ENCODE peak calls at places on chromosomes 5 and 9, in ten cellular contexts. One of them, this sample, is unnamed.

GRCh38 chr9:16058131-16058549 is 505.3 kb downstream of the CCDC171 start:
- DNase-seq in uterus: no peak
- DNase-seq in PC-3: peak; percentile 93
- DNase-seq in Peyer's patch: no peak
- DNase-seq in left lung: no peak
- DNase-seq in heart right ventricle: no peak
- DNase-seq in ovary: no peak
- DNase-seq in CD8-positive, alpha-beta T cell: no peak
- DNase-seq in suprapubic skin: no peak
- DNase-seq in body of pancreas: no peak
- DNase-seq in this sample: no peak

GRCh38 chr5:149125386-149125891 is 15.9 kb upstream of the ABLIM3 start:
- DNase-seq in ovary: no peak
- DNase-seq in PC-3: peak; percentile 99
- DNase-seq in left lung: no peak
- DNase-seq in uterus: no peak
- DNase-seq in body of pancreas: peak; percentile 74
- DNase-seq in suprapubic skin: no peak
- DNase-seq in CD8-positive, alpha-beta T cell: no peak
- DNase-seq in Peyer's patch: no peak
- DNase-seq in heart right ventricle: no peak
- DNase-seq in this sample: no peak

GRCh38 chr5:38509185-38509584 is 47.3 kb downstream of the LIFR start:
- DNase-seq in suprapubic skin: no peak
- DNase-seq in heart right ventricle: no peak
- DNase-seq in PC-3: peak; percentile 73
- DNase-seq in body of pancreas: no peak
- DNase-seq in CD8-positive, alpha-beta T cell: no peak
- DNase-seq in Peyer's patch: no peak
- DNase-seq in ovary: no peak
- DNase-seq in uterus: no peak
- DNase-seq in left lung: no peak
- DNase-seq in this sample: no peak

GRCh38 chr5:40033411-40033810 is 608.6 kb upstream of the DAB2 start:
- DNase-seq in body of pancreas: no peak
- DNase-seq in ovary: no peak
- DNase-seq in left lung: no peak
- DNase-seq in CD8-positive, alpha-beta T cell: no peak
- DNase-seq in PC-3: no peak
- DNase-seq in heart right ventricle: no peak
- DNase-seq in suprapubic skin: no peak
- DNase-seq in Peyer's patch: peak; percentile 64
- DNase-seq in uterus: no peak
- DNase-seq in this sample: no peak

GRCh38 chr5:683619-684481 is 9.3 kb downstream of the TPPP start:
- DNase-seq in ovary: peak; percentile 8
- DNase-seq in CD8-positive, alpha-beta T cell: peak; percentile 18
- DNase-seq in body of pancreas: peak; percentile 5
- DNase-seq in left lung: peak; percentile 32
- DNase-seq in heart right ventricle: no peak
- DNase-seq in Peyer's patch: peak; percentile 8
- DNase-seq in suprapubic skin: no peak
- DNase-seq in PC-3: no peak
- DNase-seq in uterus: peak; percentile 12
- DNase-seq in this sample: no peak

GRCh38 chr5:166505546-166505945 is 1785.9 kb upstream of the WWC1 start:
- DNase-seq in PC-3: no peak
- DNase-seq in suprapubic skin: no peak
- DNase-seq in Peyer's patch: no peak
- DNase-seq in heart right ventricle: no peak
- DNase-seq in CD8-positive, alpha-beta T cell: no peak
- DNase-seq in left lung: no peak
- DNase-seq in ovary: no peak
- DNase-seq in body of pancreas: no peak
- DNase-seq in uterus: no peak
- DNase-seq in this sample: no peak

GRCh38 chr5:159005062-159005461 is 94.7 kb downstream of the EBF1 start:
- DNase-seq in ovary: no peak
- DNase-seq in suprapubic skin: no peak
- DNase-seq in Peyer's patch: no peak
- DNase-seq in body of pancreas: no peak
- DNase-seq in heart right ventricle: no peak
- DNase-seq in PC-3: no peak
- DNase-seq in CD8-positive, alpha-beta T cell: no peak
- DNase-seq in left lung: no peak
- DNase-seq in uterus: no peak
- DNase-seq in this sample: no peak

GRCh38 chr9:120928015-120928719 is 1.6 kb upstream of the TRAF1 start:
- DNase-seq in body of pancreas: peak; percentile 64
- DNase-seq in PC-3: no peak
- DNase-seq in heart right ventricle: peak; percentile 47
- DNase-seq in left lung: peak; percentile 62
- DNase-seq in ovary: peak; percentile 62
- DNase-seq in uterus: peak; percentile 59
- DNase-seq in CD8-positive, alpha-beta T cell: peak; percentile 38
- DNase-seq in suprapubic skin: no peak
- DNase-seq in Peyer's patch: peak; percentile 45
- DNase-seq in this sample: no peak

GRCh38 chr9:114720296-114720695 is 38.3 kb upstream of the TEX48 start:
- DNase-seq in CD8-positive, alpha-beta T cell: no peak
- DNase-seq in body of pancreas: no peak
- DNase-seq in left lung: no peak
- DNase-seq in suprapubic skin: no peak
- DNase-seq in uterus: no peak
- DNase-seq in heart right ventricle: no peak
- DNase-seq in Peyer's patch: no peak
- DNase-seq in PC-3: peak; percentile 70
- DNase-seq in ovary: no peak
- DNase-seq in this sample: no peak

GRCh38 chr5:149358294-149358651 is 427 bp downstream of the PCYOX1L start:
- DNase-seq in CD8-positive, alpha-beta T cell: peak; percentile 46
- DNase-seq in PC-3: peak; percentile 39
- DNase-seq in suprapubic skin: no peak
- DNase-seq in left lung: peak; percentile 56
- DNase-seq in heart right ventricle: peak; percentile 47
- DNase-seq in ovary: peak; percentile 68
- DNase-seq in body of pancreas: peak; percentile 51
- DNase-seq in uterus: peak; percentile 48
- DNase-seq in Peyer's patch: peak; percentile 47
- DNase-seq in this sample: no peak

GRCh38 chr9:89940625-89941024 is 335.8 kb downstream of the GADD45G start:
- DNase-seq in left lung: no peak
- DNase-seq in Peyer's patch: no peak
- DNase-seq in suprapubic skin: no peak
- DNase-seq in body of pancreas: no peak
- DNase-seq in heart right ventricle: no peak
- DNase-seq in uterus: no peak
- DNase-seq in CD8-positive, alpha-beta T cell: no peak
- DNase-seq in ovary: no peak
- DNase-seq in PC-3: no peak
- DNase-seq in this sample: no peak

GRCh38 chr5:121913397-121913796 is 48.4 kb upstream of the SRFBP1 start:
- DNase-seq in PC-3: no peak
- DNase-seq in uterus: no peak
- DNase-seq in left lung: no peak
- DNase-seq in heart right ventricle: no peak
- DNase-seq in Peyer's patch: no peak
- DNase-seq in ovary: no peak
- DNase-seq in body of pancreas: no peak
- DNase-seq in CD8-positive, alpha-beta T cell: no peak
- DNase-seq in suprapubic skin: no peak
- DNase-seq in this sample: no peak

GRCh38 chr9:93826209-93826608 is 128.9 kb downstream of the BARX1 start:
- DNase-seq in left lung: no peak
- DNase-seq in Peyer's patch: no peak
- DNase-seq in CD8-positive, alpha-beta T cell: peak; percentile 41
- DNase-seq in ovary: no peak
- DNase-seq in uterus: no peak
- DNase-seq in body of pancreas: peak; percentile 51
- DNase-seq in heart right ventricle: no peak
- DNase-seq in suprapubic skin: peak; percentile 63
- DNase-seq in PC-3: no peak
- DNase-seq in this sample: no peak

GRCh38 chr5:72511371-72512178 is 4.4 kb upstream of the ZNF366 start:
- DNase-seq in left lung: no peak
- DNase-seq in uterus: no peak
- DNase-seq in heart right ventricle: no peak
- DNase-seq in Peyer's patch: no peak
- DNase-seq in body of pancreas: no peak
- DNase-seq in PC-3: peak; percentile 94
- DNase-seq in suprapubic skin: no peak
- DNase-seq in ovary: no peak
- DNase-seq in CD8-positive, alpha-beta T cell: no peak
- DNase-seq in this sample: no peak

GRCh38 chr5:172234031-172234430 is 40.1 kb downstream of the EFCAB9 start:
- DNase-seq in CD8-positive, alpha-beta T cell: no peak
- DNase-seq in PC-3: no peak
- DNase-seq in Peyer's patch: no peak
- DNase-seq in body of pancreas: no peak
- DNase-seq in suprapubic skin: no peak
- DNase-seq in heart right ventricle: no peak
- DNase-seq in ovary: no peak
- DNase-seq in left lung: no peak
- DNase-seq in uterus: no peak
- DNase-seq in this sample: no peak
- H3K4me1 ChIP-seq in CD8-positive, alpha-beta T cell: peaks cover 11% of the 10 kb centered on the region
- H3K4me1 ChIP-seq in PC-3: no peaks in the 10 kb centered on the region
- H3K4me1 ChIP-seq in Peyer's patch: no peaks in the 10 kb centered on the region
- H3K4me1 ChIP-seq in body of pancreas: peaks cover 33% of the 10 kb centered on the region
- H3K4me1 ChIP-seq in suprapubic skin: peaks cover 15% of the 10 kb centered on the region
- H3K4me1 ChIP-seq in heart right ventricle: peaks cover 18% of the 10 kb centered on the region
- H3K4me1 ChIP-seq in ovary: peaks cover 3% of the 10 kb centered on the region
- H3K4me1 ChIP-seq in left lung: peaks cover 9% of the 10 kb centered on the region
- H3K4me1 ChIP-seq in uterus: no peaks in the 10 kb centered on the region
- H3K4me1 ChIP-seq in this sample: no peaks in the 10 kb centered on the region

GRCh38 chr5:23289162-23289561 is 218.2 kb upstream of the PRDM9 start:
- DNase-seq in body of pancreas: no peak
- DNase-seq in PC-3: peak; percentile 79
- DNase-seq in left lung: no peak
- DNase-seq in Peyer's patch: no peak
- DNase-seq in uterus: no peak
- DNase-seq in ovary: no peak
- DNase-seq in CD8-positive, alpha-beta T cell: no peak
- DNase-seq in heart right ventricle: no peak
- DNase-seq in suprapubic skin: no peak
- DNase-seq in this sample: no peak

DNA sequence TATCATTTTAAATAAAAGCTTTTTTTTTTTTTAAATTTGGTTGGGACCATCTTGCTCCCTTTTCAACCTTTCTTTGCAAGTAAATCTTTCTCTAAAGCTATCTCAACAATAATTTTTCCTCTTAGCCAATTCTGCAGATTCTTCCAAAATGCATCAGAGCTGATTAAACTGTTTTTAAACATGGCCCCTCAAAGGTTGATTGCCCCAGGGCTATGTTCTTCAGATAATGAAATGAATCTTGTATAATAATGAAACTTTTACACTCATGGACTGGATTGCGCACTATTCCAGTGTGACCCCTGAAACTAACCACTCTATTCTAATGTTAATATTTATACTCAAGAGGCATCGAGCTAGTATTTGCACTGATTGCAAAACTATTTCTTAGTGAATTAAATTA is 222.8 kb upstream of the PRDM9 start:
- DNase-seq in heart right ventricle: no peak
- DNase-seq in PC-3: no peak
- DNase-seq in body of pancreas: no peak
- DNase-seq in suprapubic skin: no peak
- DNase-seq in Peyer's patch: no peak
- DNase-seq in ovary: no peak
- DNase-seq in uterus: no peak
- DNase-seq in left lung: no peak
- DNase-seq in CD8-positive, alpha-beta T cell: no peak
- DNase-seq in this sample: no peak
- H3K27ac ChIP-seq in heart right ventricle: no peak overlapping the region
- H3K27ac ChIP-seq in PC-3: no peak overlapping the region
- H3K27ac ChIP-seq in body of pancreas: no peak overlapping the region
- H3K27ac ChIP-seq in suprapubic skin: no peak overlapping the region
- H3K27ac ChIP-seq in Peyer's patch: no peak overlapping the region
- H3K27ac ChIP-seq in ovary: no peak overlapping the region
- H3K27ac ChIP-seq in uterus: no peak overlapping the region
- H3K27ac ChIP-seq in left lung: no peak overlapping the region
- H3K27ac ChIP-seq in CD8-positive, alpha-beta T cell: no peak overlapping the region
- H3K27ac ChIP-seq in this sample: no peak overlapping the region

GRCh38 chr5:147453901-147454814 is 55.7 kb downstream of the DPYSL3 start:
- DNase-seq in PC-3: peak; percentile 71
- DNase-seq in ovary: peak; percentile 96
- DNase-seq in suprapubic skin: peak; percentile 94
- DNase-seq in uterus: peak; percentile 91
- DNase-seq in CD8-positive, alpha-beta T cell: peak; percentile 66
- DNase-seq in heart right ventricle: peak; percentile 90
- DNase-seq in body of pancreas: peak; percentile 79
- DNase-seq in Peyer's patch: peak; percentile 43
- DNase-seq in left lung: peak; percentile 89
- DNase-seq in this sample: peak; percentile 84
- TF ChIP-seq CTCF in PC-3: peak; percentile 85
- TF ChIP-seq CTCF in ovary: peak; percentile 86
- TF ChIP-seq CTCF in suprapubic skin: peak; percentile 52
- TF ChIP-seq CTCF in uterus: peak; percentile 87
- TF ChIP-seq CTCF in CD8-positive, alpha-beta T cell: peak; percentile 78
- TF ChIP-seq CTCF in heart right ventricle: peak; percentile 93
- TF ChIP-seq CTCF in body of pancreas: peak; percentile 99
- TF ChIP-seq CTCF in Peyer's patch: peak; percentile 46
- TF ChIP-seq CTCF in left lung: peak; percentile 94
- TF ChIP-seq CTCF in this sample: peak; percentile 99

GRCh38 chr5:68708156-68708841 is 385.5 kb upstream of the SLC30A5 start:
- DNase-seq in heart right ventricle: no peak
- DNase-seq in body of pancreas: no peak
- DNase-seq in PC-3: no peak
- DNase-seq in uterus: no peak
- DNase-seq in ovary: no peak
- DNase-seq in CD8-positive, alpha-beta T cell: no peak
- DNase-seq in left lung: no peak
- DNase-seq in Peyer's patch: no peak
- DNase-seq in suprapubic skin: no peak
- DNase-seq in this sample: no peak

GRCh38 chr5:68711311-68712200 is 382.3 kb upstream of the SLC30A5 start:
- DNase-seq in uterus: no peak
- DNase-seq in body of pancreas: no peak
- DNase-seq in CD8-positive, alpha-beta T cell: no peak
- DNase-seq in suprapubic skin: no peak
- DNase-seq in Peyer's patch: no peak
- DNase-seq in heart right ventricle: no peak
- DNase-seq in left lung: no peak
- DNase-seq in PC-3: no peak
- DNase-seq in ovary: no peak
- DNase-seq in this sample: no peak

GRCh38 chr5:68710514-68710913 is 383.3 kb upstream of the SLC30A5 start:
- DNase-seq in PC-3: no peak
- DNase-seq in CD8-positive, alpha-beta T cell: no peak
- DNase-seq in uterus: no peak
- DNase-seq in heart right ventricle: no peak
- DNase-seq in ovary: no peak
- DNase-seq in Peyer's patch: no peak
- DNase-seq in left lung: no peak
- DNase-seq in body of pancreas: no peak
- DNase-seq in suprapubic skin: no peak
- DNase-seq in this sample: no peak

GRCh38 chr5:68709229-68709628 is 384.6 kb upstream of the SLC30A5 start:
- DNase-seq in body of pancreas: no peak
- DNase-seq in CD8-positive, alpha-beta T cell: no peak
- DNase-seq in ovary: no peak
- DNase-seq in Peyer's patch: no peak
- DNase-seq in suprapubic skin: no peak
- DNase-seq in PC-3: no peak
- DNase-seq in uterus: no peak
- DNase-seq in left lung: no peak
- DNase-seq in heart right ventricle: no peak
- DNase-seq in this sample: no peak

GRCh38 chr5:68708842-68709170 is 385.0 kb upstream of the SLC30A5 start:
- DNase-seq in ovary: no peak
- DNase-seq in uterus: no peak
- DNase-seq in Peyer's patch: no peak
- DNase-seq in heart right ventricle: no peak
- DNase-seq in PC-3: no peak
- DNase-seq in suprapubic skin: no peak
- DNase-seq in CD8-positive, alpha-beta T cell: no peak
- DNase-seq in left lung: no peak
- DNase-seq in body of pancreas: no peak
- DNase-seq in this sample: no peak
- H3K4me1 ChIP-seq in ovary: no peaks in the 10 kb centered on the region
- H3K4me1 ChIP-seq in uterus: no peaks in the 10 kb centered on the region
- H3K4me1 ChIP-seq in Peyer's patch: no peaks in the 10 kb centered on the region
- H3K4me1 ChIP-seq in heart right ventricle: peaks cover 35% of the 10 kb centered on the region
- H3K4me1 ChIP-seq in PC-3: no peaks in the 10 kb centered on the region
- H3K4me1 ChIP-seq in suprapubic skin: no peaks in the 10 kb centered on the region
- H3K4me1 ChIP-seq in CD8-positive, alpha-beta T cell: peaks cover 29% of the 10 kb centered on the region
- H3K4me1 ChIP-seq in left lung: no peaks in the 10 kb centered on the region
- H3K4me1 ChIP-seq in body of pancreas: no peaks in the 10 kb centered on the region
- H3K4me1 ChIP-seq in this sample: no peaks in the 10 kb centered on the region